ENCODE peak calls at places on chromosome 3, in nine cellular contexts. W is right atrium auricular region; B is CD8-positive, alpha-beta memory T cell; R is cardiac muscle cell; J is iPS DF 6.9; Q is psoas muscle; U is ascending aorta; H is keratinocyte; I is breast epithelium. K is an unnamed sample.

GRCh38 chr3:184389935-184390528 is 10.2 kb downstream of the CHRD start:
- DNase-seq in H (no peak), I (no peak), W (no peak), B (no peak), J (no peak), Q (no peak), R (no peak), U (no peak), K (no peak)

GRCh38 chr3:152737021-152737908 is 97.7 kb upstream of the P2RY1 start:
- DNase-seq in I (peak; percentile 21), W (no peak), B (no peak), U (no peak), J (no peak), R (no peak), Q (no peak), H (no peak), K (no peak)

GRCh38 chr3:147397155-147397888 is 9.0 kb downstream of the ZIC4 start:
- DNase-seq in Q (no peak), B (no peak), W (no peak), R (no peak), U (no peak), J (no peak), I (no peak), H (no peak), K (no peak)

GRCh38 chr3:14863324-14864100 is 44.8 kb downstream of the FGD5 start:
- DNase-seq in Q (no peak), I (no peak), J (no peak), H (no peak), R (no peak), U (no peak), W (no peak), B (no peak), K (no peak)

GRCh38 chr3:196660381-196661166 is 21.1 kb downstream of the NRROS start:
- DNase-seq in H (no peak), W (no peak), Q (no peak), B (no peak), R (no peak), I (no peak), U (no peak), J (no peak), K (no peak)

GRCh38 chr3:133944181-133944580 is 48.5 kb upstream of the RAB6B start:
- DNase-seq in W (no peak), R (no peak), Q (no peak), H (no peak), J (no peak), I (no peak), B (no peak), U (peak; percentile 48), K (peak; percentile 45)

GRCh38 chr3:170204023-170204472 is 18.2 kb upstream of the PRKCI start:
- DNase-seq in R (no peak), I (no peak), Q (no peak), J (no peak), H (no peak), B (no peak), W (no peak), U (no peak), K (peak; percentile 38)

GRCh38 chr3:110307065-110307809 is 764.4 kb upstream of the NECTIN3 start:
- DNase-seq in U (no peak), I (no peak), Q (no peak), W (no peak), R (no peak), J (no peak), B (no peak), H (no peak), K (no peak)

GRCh38 chr3:169780738-169781137 is 7.5 kb downstream of the MYNN start:
- DNase-seq in B (no peak), W (no peak), J (no peak), Q (no peak), R (no peak), U (no peak), H (no peak), I (no peak), K (peak; percentile 19)

GRCh38 chr3:103077910-103078309 is 643.1 kb downstream of the ZPLD1 start:
- DNase-seq in I (no peak), U (no peak), B (no peak), R (no peak), J (no peak), W (no peak), H (no peak), Q (no peak), K (peak; percentile 56)

GRCh38 chr3:170988378-170988777 is 38.1 kb downstream of the SLC2A2 start:
- DNase-seq in B (no peak), H (no peak), I (no peak), Q (no peak), U (no peak), R (no peak), J (no peak), W (no peak), K (no peak)

GRCh38 chr3:99817047-99817436 is 620 bp upstream of the CMSS1 start:
- DNase-seq in B (no peak), Q (peak; percentile 25), J (no peak), U (no peak), R (no peak), I (no peak), W (no peak), H (no peak), K (no peak)

GRCh38 chr3:13890377-13891016 is 10.6 kb upstream of the WNT7A start:
- DNase-seq in Q (peak; percentile 18), J (no peak), I (no peak), W (peak; percentile 57), R (no peak), H (peak; percentile 85), B (no peak), U (no peak), K (no peak)

DNA sequence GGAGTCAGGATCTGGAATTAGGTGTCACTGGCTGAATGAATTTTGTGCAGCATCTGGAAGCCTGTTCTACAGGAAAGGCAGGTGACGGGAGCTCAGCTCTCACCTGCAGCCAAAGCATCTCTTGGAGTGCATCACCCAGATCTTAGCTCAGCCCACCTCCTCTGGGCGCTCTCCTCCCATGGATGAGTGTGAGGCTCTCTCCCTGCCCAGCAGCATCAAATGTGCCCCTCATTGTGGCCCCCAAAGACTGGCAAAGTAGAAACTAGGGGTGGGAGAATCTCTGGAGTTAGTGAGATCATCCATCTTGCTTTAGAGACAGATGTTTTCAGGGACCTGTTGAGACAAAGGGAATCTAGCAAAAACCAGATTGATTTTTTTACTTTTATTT is 68.7 kb downstream of the SENP2 start:
- DNase-seq in U (no peak), W (no peak), Q (no peak), H (no peak), J (no peak), I (no peak), B (no peak), R (no peak), K (no peak)
- H3K27ac ChIP-seq in U (no peak overlapping the region), W (no peak overlapping the region), Q (no peak overlapping the region), H (no peak overlapping the region), J (no peak overlapping the region), I (no peak overlapping the region), B (no peak overlapping the region), R (no peak overlapping the region), K (no peak overlapping the region)

DNA sequence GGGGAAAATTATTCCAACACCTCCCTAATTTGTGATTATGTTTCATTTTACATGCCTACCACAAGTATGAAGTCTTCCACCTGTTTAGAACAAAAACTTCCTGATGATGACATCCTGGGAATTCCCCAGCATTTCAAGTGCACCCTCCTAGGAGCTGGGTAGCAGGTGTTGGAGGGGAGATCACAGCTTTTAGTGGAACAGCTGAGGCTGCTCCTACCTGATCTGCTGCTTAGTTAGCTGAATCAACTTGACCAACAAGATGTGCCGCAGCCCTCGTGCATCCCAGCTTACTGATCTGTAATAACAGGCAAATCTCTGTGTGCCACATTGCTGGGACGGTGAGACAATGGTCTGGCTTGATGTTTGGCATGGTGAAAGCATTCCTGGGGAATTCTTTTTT is 29.7 kb downstream of the TRAK1 start:
- DNase-seq in H (no peak), B (no peak), I (peak; percentile 83), J (no peak), U (no peak), W (no peak), R (no peak), Q (no peak), K (no peak)
- H3K4me1 ChIP-seq in H (peaks cover 79% of the 10 kb centered on the region), B (no peaks in the 10 kb centered on the region), I (peaks cover 39% of the 10 kb centered on the region), J (peaks cover 4% of the 10 kb centered on the region), U (peaks cover 26% of the 10 kb centered on the region), W (no peaks in the 10 kb centered on the region), R (no peaks in the 10 kb centered on the region), Q (peaks cover 64% of the 10 kb centered on the region), K (peaks cover 7% of the 10 kb centered on the region)

GRCh38 chr3:177441281-177441812 is 244.1 kb upstream of the TBL1XR1 start:
- DNase-seq in I (no peak), Q (no peak), H (no peak), W (no peak), U (no peak), J (no peak), R (no peak), B (no peak), K (no peak)
- H3K4me3 ChIP-seq in I (no peak overlapping the region), Q (no peak overlapping the region), H (no peak overlapping the region), W (no peak overlapping the region), U (no peak overlapping the region), J (no peak overlapping the region), R (no peak overlapping the region), B (no peak overlapping the region), K (no peak overlapping the region)

GRCh38 chr3:188253123-188253793 is 99.3 kb downstream of the LPP start:
- DNase-seq in I (no peak), W (no peak), H (no peak), R (no peak), J (no peak), U (no peak), Q (no peak), B (no peak), K (peak; percentile 72)

GRCh38 chr3:188255190-188255589 is 101.2 kb downstream of the LPP start:
- DNase-seq in W (no peak), Q (no peak), H (no peak), B (no peak), R (no peak), I (no peak), U (no peak), J (no peak), K (no peak)

GRCh38 chr3:188254489-188255070 is 100.6 kb downstream of the LPP start:
- DNase-seq in J (no peak), I (no peak), R (no peak), U (no peak), B (no peak), H (no peak), Q (no peak), W (no peak), K (no peak)

GRCh38 chr3:188256764-188257163 is 102.8 kb downstream of the LPP start:
- DNase-seq in R (no peak), U (no peak), J (no peak), Q (no peak), W (no peak), I (no peak), B (no peak), H (no peak), K (peak; percentile 79)

DNA sequence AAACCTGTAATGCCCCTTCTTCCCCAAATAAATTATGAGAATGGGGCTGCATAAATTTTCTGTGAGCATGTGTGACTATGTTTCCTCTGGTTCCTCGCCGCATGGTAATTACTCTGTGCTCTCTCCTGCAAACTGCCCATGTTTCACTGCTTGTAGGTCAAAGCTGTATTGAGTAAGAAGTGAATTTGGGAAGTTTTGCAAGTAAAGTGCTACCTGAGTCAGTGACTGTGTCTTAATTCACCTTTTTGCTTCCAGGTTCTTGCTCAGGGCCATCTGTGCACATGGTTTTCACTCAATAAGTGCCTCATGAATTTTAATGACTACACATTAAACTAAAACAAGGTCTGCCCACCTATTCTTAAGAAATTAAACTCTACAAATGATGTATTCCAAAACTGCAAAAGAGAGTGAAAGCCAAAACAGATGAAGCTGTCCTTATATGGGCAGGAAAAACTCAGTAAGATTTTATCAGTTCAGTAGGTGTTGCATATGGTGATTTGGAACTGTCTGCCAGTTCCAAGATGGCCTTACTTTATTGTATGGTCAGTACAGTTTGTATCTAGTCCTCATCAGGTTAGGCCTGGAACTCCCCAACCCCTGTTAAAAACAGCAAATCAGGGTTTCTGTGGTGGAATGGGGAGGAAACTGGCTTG is 100.0 kb downstream of the LPP start:
- DNase-seq in R (no peak), J (no peak), H (no peak), W (no peak), I (no peak), Q (no peak), B (no peak), U (no peak), K (no peak)
- H3K27ac ChIP-seq in R (no peak overlapping the region), J (no peak overlapping the region), H (no peak overlapping the region), W (peak overlapping the region; percentile 26), I (no peak overlapping the region), Q (no peak overlapping the region), B (no peak overlapping the region), U (peak overlapping the region; percentile 58), K (no peak overlapping the region)

K was measured in small intestine.